ENCODE peak calls at places on chromosomes 13 and 19, in ten cellular contexts. B, C, X, Z, T, D, O, S, A and I are unnamed samples.
A peak's percentile ranks its signal among the peaks of the same experiment; 100 is the strongest.

GRCh38 chr13:110138009-110138699 is 168.8 kb downstream of the COL4A1 start:
- DNase-seq in B (peak; percentile 83), C (peak; percentile 37), X (peak; percentile 88), Z (peak; percentile 64), T (peak; percentile 64), D (peak; percentile 80), O (no peak), S (peak; percentile 53), A (no peak), I (peak; percentile 56)

GRCh38 chr19:29966594-29967249 is 24.7 kb downstream of the URI1 start:
- DNase-seq in B (peak; percentile 47), C (no peak), X (peak; percentile 45), Z (no peak), T (peak; percentile 66), D (no peak), O (no peak), S (no peak), A (no peak), I (no peak)

GRCh38 chr19:19146000-19146608 is 7.8 kb upstream of the TMEM161A start:
- DNase-seq in B (peak; percentile 49), C (peak; percentile 85), X (peak; percentile 67), Z (peak; percentile 66), T (peak; percentile 91), D (peak; percentile 80), O (peak; percentile 24), S (peak; percentile 88), A (peak; percentile 56), I (peak; percentile 80)

GRCh38 chr19:48484931-48485612 is 15.9 kb downstream of the CYTH2 start:
- DNase-seq in B (no peak), C (no peak), X (no peak), Z (no peak), T (no peak), D (no peak), O (no peak), S (no peak), A (no peak), I (no peak)

GRCh38 chr13:60396783-60397692 is at the start of gene TDRD3:
- DNase-seq in B (peak; percentile 91), C (peak; percentile 67), X (peak; percentile 89), Z (peak; percentile 77), T (peak; percentile 94), D (peak; percentile 87), O (peak; percentile 68), S (peak; percentile 87), A (peak; percentile 60), I (peak; percentile 68)

GRCh38 chr19:27793644-27794443 is 1419.1 kb downstream of the UQCRFS1 start:
- DNase-seq in B (peak; percentile 96), C (peak; percentile 88), X (peak; percentile 94), Z (peak; percentile 89), T (peak; percentile 98), D (peak; percentile 96), O (peak; percentile 81), S (peak; percentile 96), A (peak; percentile 75), I (peak; percentile 86)

GRCh38 chr13:109884462-109884861 is 98.1 kb upstream of the IRS2 start:
- DNase-seq in B (no peak), C (no peak), X (no peak), Z (no peak), T (no peak), D (no peak), O (no peak), S (no peak), A (no peak), I (no peak)

GRCh38 chr13:93116809-93117208 is 109.8 kb upstream of the GPC6 start:
- DNase-seq in B (no peak), C (no peak), X (no peak), Z (no peak), T (no peak), D (no peak), O (no peak), S (no peak), A (no peak), I (no peak)

GRCh38 chr19:10751109-10751972 is 33.5 kb downstream of the DNM2 start:
- DNase-seq in B (no peak), C (no peak), X (no peak), Z (no peak), T (no peak), D (no peak), O (no peak), S (peak; percentile 72), A (no peak), I (no peak)

GRCh38 chr19:15249912-15250634 is 17.8 kb upstream of the EPHX3 start:
- DNase-seq in B (peak; percentile 92), C (no peak), X (peak; percentile 96), Z (no peak), T (no peak), D (peak; percentile 80), O (peak; percentile 89), S (peak; percentile 42), A (no peak), I (no peak)

GRCh38 chr19:51733742-51734522 is 10.1 kb upstream of the HAS1 start:
- DNase-seq in B (no peak), C (no peak), X (no peak), Z (no peak), T (no peak), D (no peak), O (no peak), S (no peak), A (no peak), I (no peak)

GRCh38 chr19:58575183-58576041 is 2.3 kb upstream of the MZF1 start:
- DNase-seq in B (peak; percentile 95), C (peak; percentile 67), X (peak; percentile 88), Z (peak; percentile 72), T (peak; percentile 90), D (peak; percentile 95), O (peak; percentile 79), S (peak; percentile 89), A (peak; percentile 55), I (peak; percentile 71)

GRCh38 chr13:85278851-85279250 is 520.4 kb downstream of the SLITRK6 start:
- DNase-seq in B (no peak), C (no peak), X (no peak), Z (no peak), T (peak; percentile 51), D (no peak), O (no peak), S (no peak), A (no peak), I (no peak)

GRCh38 chr13:51230473-51231105 is 8.4 kb downstream of the FAM124A start:
- DNase-seq in B (peak; percentile 51), C (no peak), X (no peak), Z (no peak), T (no peak), D (peak; percentile 78), O (no peak), S (peak; percentile 36), A (no peak), I (no peak)

GRCh38 chr13:73849292-73849691 is 284.9 kb downstream of the KLF12 start:
- DNase-seq in B (peak; percentile 57), C (no peak), X (peak; percentile 65), Z (no peak), T (peak; percentile 87), D (no peak), O (peak; percentile 27), S (no peak), A (no peak), I (no peak)

GRCh38 chr13:46386996-46387851 is at the start of gene RUBCNL:
- DNase-seq in B (peak; percentile 38), C (no peak), X (peak; percentile 50), Z (no peak), T (no peak), D (peak; percentile 31), O (no peak), S (peak; percentile 81), A (no peak), I (peak; percentile 3)

GRCh38 chr13:24038405-24038804 is 122.1 kb upstream of the SPATA13 start:
- DNase-seq in B (peak; percentile 68), C (peak; percentile 10), X (peak; percentile 75), Z (no peak), T (no peak), D (no peak), O (no peak), S (no peak), A (no peak), I (no peak)

GRCh38 chr13:84279166-84279565 is 396.9 kb upstream of the SLITRK1 start:
- DNase-seq in B (peak; percentile 13), C (no peak), X (peak; percentile 67), Z (no peak), T (no peak), D (no peak), O (no peak), S (no peak), A (no peak), I (no peak)

GRCh38 chr13:27528908-27529307 is 78.5 kb upstream of the MTIF3 start:
- DNase-seq in B (no peak), C (no peak), X (no peak), Z (no peak), T (no peak), D (no peak), O (no peak), S (no peak), A (no peak), I (no peak)